ENCODE peak calls at places on chromosome 9, in seven cellular contexts. K is IMR-90, B is MM.1S, P is psoas muscle, N is fibroblast of lung, Y is left ventricle myocardium inferior, J is ascending aorta. R is an unnamed sample.

GRCh38 chr9:98783518-98784226 is 12.7 kb downstream of the ANKS6 start:
- DNase-seq in K (no peak), B (no peak), P (no peak), N (no peak), Y (no peak), J (no peak), R (no peak)

GRCh38 chr9:83620841-83621636 is 1.9 kb upstream of the IDNK start:
- DNase-seq in K (peak; percentile 52), B (peak; percentile 46), P (no peak), N (peak; percentile 39), Y (peak; percentile 21), J (no peak), R (peak; percentile 25)

GRCh38 chr9:72585737-72586136 is 64.3 kb downstream of the TMC1 start:
- DNase-seq in K (peak; percentile 83), B (no peak), P (peak; percentile 46), N (peak; percentile 25), Y (no peak), J (no peak), R (no peak)

GRCh38 chr9:98091735-98092632 is 27.0 kb downstream of the TRIM14 start:
- DNase-seq in K (peak; percentile 30), B (no peak), P (no peak), N (no peak), Y (no peak), J (no peak), R (no peak)

GRCh38 chr9:36173861-36174260 is 4.7 kb downstream of the CCIN start:
- DNase-seq in K (no peak), B (no peak), P (no peak), N (no peak), Y (no peak), J (no peak), R (no peak)

GRCh38 chr9:33623658-33624586 is 99.9 kb downstream of the ANKRD18B start:
- DNase-seq in K (peak; percentile 67), B (peak; percentile 82), P (peak; percentile 43), N (peak; percentile 48), Y (peak; percentile 24), J (no peak), R (peak; percentile 38)

GRCh38 chr9:101711330-101711941 is 27.0 kb downstream of the GRIN3A start:
- DNase-seq in K (no peak), B (peak; percentile 20), P (no peak), N (no peak), Y (no peak), J (no peak), R (no peak)

GRCh38 chr9:95057121-95057520 is 260.4 kb downstream of the FANCC start:
- DNase-seq in K (peak; percentile 82), B (no peak), P (no peak), N (peak; percentile 52), Y (no peak), J (no peak), R (no peak)

GRCh38 chr9:120971938-120972337 is 45.3 kb upstream of the TRAF1 start:
- DNase-seq in K (no peak), B (peak; percentile 20), P (no peak), N (no peak), Y (no peak), J (no peak), R (no peak)

GRCh38 chr9:125066839-125067619 is 76.3 kb downstream of the SCAI start:
- DNase-seq in K (peak; percentile 47), B (no peak), P (no peak), N (peak; percentile 29), Y (no peak), J (no peak), R (no peak)

GRCh38 chr9:126612329-126612812 is 1.4 kb upstream of the LMX1B start:
- DNase-seq in K (no peak), B (no peak), P (no peak), N (no peak), Y (no peak), J (no peak), R (no peak)

GRCh38 chr9:121771418-121771817 is 120.0 kb downstream of the DAB2IP start:
- DNase-seq in K (no peak), B (no peak), P (no peak), N (peak; percentile 22), Y (peak; percentile 14), J (no peak), R (no peak)

GRCh38 chr9:107007981-107008380 is 145.0 kb downstream of the ZNF462 start:
- DNase-seq in K (no peak), B (no peak), P (no peak), N (no peak), Y (no peak), J (no peak), R (no peak)

GRCh38 chr9:114314881-114315722 is 7.8 kb upstream of the ORM1 start:
- DNase-seq in K (no peak), B (no peak), P (no peak), N (no peak), Y (no peak), J (no peak), R (no peak)

GRCh38 chr9:27019589-27019988 is 14.1 kb upstream of the LRRC19 start:
- DNase-seq in K (peak; percentile 87), B (no peak), P (no peak), N (peak; percentile 29), Y (no peak), J (no peak), R (no peak)

GRCh38 chr9:88988796-88989641 is 2.2 kb upstream of the S1PR3 start:
- DNase-seq in K (peak; percentile 69), B (peak; percentile 45), P (no peak), N (peak; percentile 60), Y (no peak), J (no peak), R (no peak)

GRCh38 chr9:34630402-34631154 is 1.7 kb upstream of the ARID3C start:
- DNase-seq in K (no peak), B (no peak), P (no peak), N (no peak), Y (no peak), J (no peak), R (no peak)

GRCh38 chr9:93905473-93906133 is 49.6 kb downstream of the BARX1 start:
- DNase-seq in K (no peak), B (no peak), P (no peak), N (no peak), Y (no peak), J (no peak), R (no peak)

GRCh38 chr9:4062966-4063365 is 236.9 kb downstream of the GLIS3 start:
- DNase-seq in K (peak; percentile 34), B (no peak), P (no peak), N (peak; percentile 41), Y (no peak), J (no peak), R (no peak)

GRCh38 chr9:92501671-92502393 is 19.5 kb upstream of the ASPN start:
- DNase-seq in K (peak; percentile 51), B (peak; percentile 43), P (peak; percentile 54), N (peak; percentile 31), Y (peak; percentile 38), J (peak; percentile 21), R (no peak)

DNA sequence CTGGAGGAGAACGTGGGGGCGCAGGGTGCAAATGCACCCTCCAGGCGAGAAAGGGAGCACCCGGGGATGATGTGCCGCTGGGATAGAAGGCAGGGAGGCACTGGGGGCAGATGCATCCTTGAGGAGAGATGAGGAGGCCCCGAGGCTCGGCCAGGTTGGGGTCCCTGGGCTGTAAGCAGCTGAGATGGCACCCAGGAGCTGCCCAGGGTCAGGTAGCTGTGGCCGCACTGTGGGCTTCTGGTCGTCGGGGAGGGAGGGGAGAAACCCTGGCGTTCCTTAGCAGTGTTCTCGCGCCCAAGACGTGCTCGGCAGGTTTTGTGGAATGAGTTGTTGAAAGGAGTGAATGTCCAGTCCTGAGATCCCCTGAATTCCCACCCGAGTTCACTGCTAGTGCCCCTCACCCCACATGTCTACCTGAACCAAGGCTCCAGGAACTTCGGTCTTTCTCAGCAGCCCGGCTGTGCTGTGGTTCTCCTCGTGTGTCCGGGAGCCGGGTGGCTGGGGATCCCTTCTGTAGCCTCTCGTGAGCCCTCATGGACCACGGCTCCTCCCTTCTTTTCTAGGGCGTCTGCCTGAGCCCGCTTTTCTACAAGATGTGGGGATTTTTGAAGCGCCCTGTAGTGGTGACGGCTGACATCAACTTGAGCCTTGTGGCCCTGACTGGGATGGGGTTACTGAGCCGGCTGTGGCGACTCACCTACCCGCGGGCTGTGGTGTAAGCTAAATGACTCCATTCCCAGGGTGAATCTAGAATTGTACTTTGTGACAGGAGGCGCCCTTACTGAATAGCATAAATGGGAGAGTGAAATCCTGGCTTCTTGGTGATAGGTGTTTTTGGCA is 1.1 kb downstream of the POMT1 start:
- DNase-seq in K (peak; percentile 49), B (no peak), P (no peak), N (peak; percentile 27), Y (no peak), J (no peak), R (no peak)
- TF ChIP-seq CTCF in K (no peak), B (no peak), P (no peak), N (no peak), Y (no peak), J (no peak), R (no peak)

GRCh38 chr9:136021891-136022681 is 60.9 kb upstream of the UBAC1 start:
- DNase-seq in K (no peak), B (no peak), P (peak; percentile 11), N (no peak), Y (peak; percentile 17), J (no peak), R (no peak)
- TF ChIP-seq CTCF in K (peak; percentile 3), B (no peak), P (no peak), N (no peak), Y (peak; percentile 25), J (no peak), R (no peak)

GRCh38 chr9:37262410-37262809 is 142.0 kb downstream of the ZCCHC7 start:
- DNase-seq in K (peak; percentile 49), B (no peak), P (no peak), N (peak; percentile 30), Y (no peak), J (no peak), R (no peak)
- TF ChIP-seq CTCF in K (peak; percentile 57), B (peak; percentile 38), P (peak; percentile 37), N (peak; percentile 75), Y (peak; percentile 58), J (no peak), R (no peak)

GRCh38 chr9:129458663-129459549 is 162.0 kb downstream of the C9orf50 start:
- DNase-seq in K (no peak), B (no peak), P (peak; percentile 61), N (no peak), Y (peak; percentile 54), J (peak; percentile 51), R (no peak)
- TF ChIP-seq CTCF in K (no peak), B (no peak), P (no peak), N (no peak), Y (no peak), J (no peak), R (no peak)